ENCODE peak calls at places on chromosome 11, in four cellular contexts. M is HCT116, P is cardiac fibroblast, J is CD14-positive monocyte. I is an unnamed sample.

GRCh38 chr11:20337526-20338154 is 25.9 kb upstream of the HTATIP2 start:
- DNase-seq in M (peak), P (peak), J (no peak), I (no peak)

GRCh38 chr11:9250139-9250582 is 15.0 kb downstream of the DENND5A start:
- DNase-seq in M (no peak), P (peak), J (no peak), I (no peak)

GRCh38 chr11:57779275-57779674 is 17.7 kb downstream of the CTNND1 start:
- DNase-seq in M (no peak), P (peak), J (no peak), I (no peak)

GRCh38 chr11:13939952-13940610 is 22.4 kb upstream of the SPON1 start:
- DNase-seq in M (peak), P (no peak), J (no peak), I (no peak)

GRCh38 chr11:124987096-124987495 is 33.1 kb downstream of the CCDC15 start:
- DNase-seq in M (no peak), P (no peak), J (no peak), I (no peak)

GRCh38 chr11:76510060-76511047 is 65.5 kb downstream of the EMSY start:
- DNase-seq in M (no peak), P (peak), J (no peak), I (no peak)

GRCh38 chr11:46293616-46294015 is 16.2 kb downstream of the CREB3L1 start:
- DNase-seq in M (no peak), P (peak), J (no peak), I (no peak)

GRCh38 chr11:69889400-69890372 is 70.5 kb upstream of the FGF3 start:
- DNase-seq in M (no peak), P (no peak), J (no peak), I (peak)

GRCh38 chr11:29957406-29957805 is 59.4 kb downstream of the KCNA4 start:
- DNase-seq in M (no peak), P (no peak), J (no peak), I (no peak)

GRCh38 chr11:70084046-70084984 is 6.2 kb downstream of the ANO1 start:
- DNase-seq in M (no peak), P (no peak), J (no peak), I (no peak)

GRCh38 chr11:88534185-88534584 is 196.6 kb upstream of the CTSC start:
- DNase-seq in M (no peak), P (no peak), J (no peak), I (no peak)

GRCh38 chr11:15673408-15673811 is 558.7 kb downstream of the INSC start:
- DNase-seq in M (no peak), P (no peak), J (no peak), I (no peak)

GRCh38 chr11:73334244-73335203 is 26.4 kb downstream of the ARHGEF17 start:
- DNase-seq in M (peak), P (peak), J (peak), I (peak)

GRCh38 chr11:115222218-115222862 is 281.9 kb downstream of the CADM1 start:
- DNase-seq in M (no peak), P (peak), J (no peak), I (no peak)

GRCh38 chr11:68383976-68384501 is 71.6 kb downstream of the LRP5 start:
- DNase-seq in M (peak), P (peak), J (no peak), I (no peak)

GRCh38 chr11:74249496-74249895 is 61.9 kb downstream of the P4HA3 start:
- DNase-seq in M (no peak), P (no peak), J (no peak), I (no peak)

GRCh38 chr11:78659326-78660319 is 85.0 kb upstream of the NARS2 start:
- DNase-seq in M (no peak), P (no peak), J (no peak), I (no peak)

GRCh38 chr11:111557425-111558111 is 17.0 kb downstream of the LAYN start:
- DNase-seq in M (no peak), P (peak), J (no peak), I (no peak)

GRCh38 chr11:11513438-11513837 is 108.4 kb downstream of the GALNT18 start:
- DNase-seq in M (no peak), P (no peak), J (no peak), I (no peak)

GRCh38 chr11:31844351-31844750 is 33.2 kb upstream of the PAX6 start:
- DNase-seq in M (no peak), P (peak), J (no peak), I (no peak)

GRCh38 chr11:68659158-68659921 is 25.0 kb upstream of the GAL start:
- DNase-seq in M (no peak), P (peak), J (no peak), I (no peak)

GRCh38 chr11:121839821-121840220 is 276.2 kb downstream of the BLID start:
- DNase-seq in M (no peak), P (peak), J (no peak), I (no peak)

GRCh38 chr11:126061707-126062678 is 673 bp downstream of the CDON start:
- DNase-seq in M (peak), P (peak), J (no peak), I (no peak)

GRCh38 chr11:61555978-61556377 is 24.9 kb downstream of the SYT7 start:
- DNase-seq in M (no peak), P (no peak), J (no peak), I (no peak)

GRCh38 chr11:31340903-31341572 is 28.5 kb downstream of the DCDC1 start:
- DNase-seq in M (peak), P (peak), J (no peak), I (no peak)

GRCh38 chr11:20036625-20037335 is 123.5 kb downstream of the DBX1 start:
- DNase-seq in M (no peak), P (no peak), J (no peak), I (no peak)

GRCh38 chr11:130536106-130537040 is 87.9 kb downstream of the ADAMTS15 start:
- DNase-seq in M (no peak), P (peak), J (no peak), I (no peak)

GRCh38 chr11:120128392-120129172 is 9.3 kb downstream of the TRIM29 start:
- DNase-seq in M (no peak), P (peak), J (no peak), I (peak)

GRCh38 chr11:72430743-72431570 is 3.4 kb downstream of the CLPB start:
- DNase-seq in M (no peak), P (peak), J (no peak), I (no peak)

GRCh38 chr11:71189768-71190315 is 62.5 kb downstream of the SHANK2 start:
- DNase-seq in M (no peak), P (no peak), J (no peak), I (peak)